ENCODE peak calls at places on chromosomes 12 and 14, in five cellular contexts. Y is fibroblast of lung, O is astrocyte, D is lung, C is AG04450. Z is an unnamed sample.

GRCh38 chr12:128644664-128645296 is 179.0 kb downstream of the SLC15A4 start:
- DNase-seq in C (no peak), O (no peak), D (peak), Y (no peak), Z (no peak)

GRCh38 chr12:110403146-110403974 is at the start of gene ANAPC7:
- DNase-seq in D (peak), O (peak), C (peak), Y (peak), Z (peak)

GRCh38 chr14:57302883-57303282 is 34.1 kb downstream of the AP5M1 start:
- DNase-seq in C (no peak), D (no peak), O (no peak), Y (no peak), Z (peak)

GRCh38 chr12:9960613-9961012 is 10.6 kb upstream of the CLEC12A start:
- DNase-seq in Y (no peak), O (no peak), D (no peak), C (no peak), Z (no peak)

GRCh38 chr14:22190411-22191191 is 398.4 kb downstream of the DAD1 start:
- DNase-seq in O (peak), C (peak), D (no peak), Y (peak), Z (peak)

GRCh38 chr12:91947459-91947858 is 198.2 kb downstream of the BTG1 start:
- DNase-seq in D (no peak), O (no peak), Y (no peak), C (no peak), Z (no peak)

GRCh38 chr14:58712357-58712756 is 74.6 kb downstream of the DACT1 start:
- DNase-seq in D (no peak), O (peak), C (no peak), Y (no peak), Z (no peak)

GRCh38 chr12:6086316-6086715 is 38.2 kb downstream of the VWF start:
- DNase-seq in O (no peak), D (no peak), C (no peak), Y (no peak), Z (no peak)

GRCh38 chr12:5720405-5721045 is 224.5 kb downstream of the ANO2 start:
- DNase-seq in D (no peak), O (no peak), C (no peak), Y (no peak), Z (no peak)

GRCh38 chr14:69592923-69593677 is 18.3 kb upstream of the SUSD6 start:
- DNase-seq in Y (peak), C (peak), D (no peak), O (peak), Z (peak)

GRCh38 chr12:76144253-76144564 is 59.7 kb upstream of the NAP1L1 start:
- DNase-seq in D (no peak), Y (peak), C (no peak), O (no peak), Z (peak)

GRCh38 chr12:104091136-104091535 is 26.8 kb downstream of the HCFC2 start:
- DNase-seq in C (no peak), O (no peak), D (no peak), Y (no peak), Z (no peak)

GRCh38 chr12:131263626-131264025 is 309.9 kb downstream of the ADGRD1 start:
- DNase-seq in D (no peak), C (no peak), Y (no peak), O (no peak), Z (no peak)

GRCh38 chr14:105095236-105095805 is 30.1 kb upstream of the GPR132 start:
- DNase-seq in D (no peak), Y (no peak), O (no peak), C (no peak), Z (no peak)

GRCh38 chr14:36504805-36505192 is 15.2 kb downstream of the NKX2-1 start:
- DNase-seq in O (no peak), D (no peak), Y (no peak), C (no peak), Z (no peak)

GRCh38 chr12:76020731-76021672 is 10.6 kb downstream of the PHLDA1 start:
- DNase-seq in Y (peak), D (no peak), O (peak), C (peak), Z (peak)

GRCh38 chr14:54893151-54893760 is 9.4 kb downstream of the GCH1 start:
- DNase-seq in O (peak), Y (peak), D (no peak), C (peak), Z (peak)

GRCh38 chr12:51855586-51856428 is 7.3 kb upstream of the FIGNL2 start:
- DNase-seq in Y (no peak), C (no peak), O (peak), D (no peak), Z (peak)

GRCh38 chr14:22472935-22473854 is 115.8 kb downstream of the DAD1 start:
- DNase-seq in C (no peak), D (peak), Y (peak), O (no peak), Z (peak)

GRCh38 chr12:92403210-92404175 is 257.8 kb upstream of the BTG1 start:
- DNase-seq in D (no peak), Y (no peak), O (no peak), C (no peak), Z (no peak)

GRCh38 chr14:65709576-65709975 is 297.0 kb downstream of the FUT8 start:
- DNase-seq in O (no peak), Y (peak), D (no peak), C (no peak), Z (peak)

GRCh38 chr12:13220848-13221247 is 24.3 kb downstream of the EMP1 start:
- DNase-seq in D (no peak), Y (no peak), C (no peak), O (peak), Z (no peak)

GRCh38 chr14:46580941-46581671 is 70.5 kb downstream of the RPL10L start:
- DNase-seq in C (no peak), Y (peak), O (peak), D (no peak), Z (peak)

GRCh38 chr12:54421175-54421872 is 2.3 kb upstream of the ITGA5 start:
- DNase-seq in O (peak), Y (peak), D (no peak), C (no peak), Z (peak)

GRCh38 chr12:8912910-8913309 is 1.4 kb upstream of the PHC1 start:
- DNase-seq in Y (no peak), O (no peak), C (no peak), D (no peak), Z (peak)

GRCh38 chr14:89304972-89305703 is 111.9 kb downstream of the FOXN3 start:
- DNase-seq in D (no peak), C (peak), Y (peak), O (peak), Z (peak)

GRCh38 chr12:100128509-100128908 is 14.2 kb downstream of the BLTP3B start:
- DNase-seq in Y (peak), D (no peak), C (no peak), O (peak), Z (peak)

GRCh38 chr12:47820631-47821345 is 1.1 kb upstream of the HDAC7 start:
- DNase-seq in D (peak), O (peak), Y (peak), C (peak), Z (peak)

GRCh38 chr12:96225994-96226399 is 31.8 kb downstream of the ELK3 start:
- DNase-seq in O (no peak), C (no peak), Y (no peak), D (no peak), Z (no peak)

GRCh38 chr12:123892853-123893252 is 79.8 kb downstream of the CCDC92 start:
- DNase-seq in C (no peak), D (no peak), Y (no peak), O (no peak), Z (no peak)

GRCh38 chr14:102316746-102317563 is 2.6 kb upstream of the ZNF839 start:
- DNase-seq in C (peak), D (peak), O (peak), Y (peak), Z (peak)

GRCh38 chr12:32568241-32568640 is 110.9 kb upstream of the DNM1L start:
- DNase-seq in D (no peak), C (peak), O (peak), Y (peak), Z (peak)

GRCh38 chr14:93113678-93114067 is 2.1 kb downstream of the ITPK1 start:
- DNase-seq in O (no peak), Y (no peak), C (no peak), D (no peak), Z (no peak)
- H3K4me3 ChIP-seq in O (no peak), Y (peak), C (peak), D (no peak), Z (no peak)

GRCh38 chr14:38210168-38210567 is 2.5 kb downstream of the SSTR1 start:
- DNase-seq in O (no peak), Y (peak), C (no peak), D (no peak), Z (peak)
- H3K4me3 ChIP-seq in O (peak), Y (peak), C (peak), D (peak), Z (peak)

GRCh38 chr12:41932028-41932427 is 212.6 kb downstream of the GXYLT1 start:
- DNase-seq in Y (no peak), O (no peak), D (no peak), C (no peak), Z (no peak)
- H3K4me3 ChIP-seq in Y (peak), O (peak), D (peak), C (peak), Z (no peak)

GRCh38 chr14:50397461-50398196 is 948 bp upstream of the CDKL1 start:
- DNase-seq in Y (no peak), C (no peak), D (no peak), O (no peak), Z (peak)
- H3K4me3 ChIP-seq in Y (peak), C (peak), D (peak), O (peak), Z (peak)

DNA sequence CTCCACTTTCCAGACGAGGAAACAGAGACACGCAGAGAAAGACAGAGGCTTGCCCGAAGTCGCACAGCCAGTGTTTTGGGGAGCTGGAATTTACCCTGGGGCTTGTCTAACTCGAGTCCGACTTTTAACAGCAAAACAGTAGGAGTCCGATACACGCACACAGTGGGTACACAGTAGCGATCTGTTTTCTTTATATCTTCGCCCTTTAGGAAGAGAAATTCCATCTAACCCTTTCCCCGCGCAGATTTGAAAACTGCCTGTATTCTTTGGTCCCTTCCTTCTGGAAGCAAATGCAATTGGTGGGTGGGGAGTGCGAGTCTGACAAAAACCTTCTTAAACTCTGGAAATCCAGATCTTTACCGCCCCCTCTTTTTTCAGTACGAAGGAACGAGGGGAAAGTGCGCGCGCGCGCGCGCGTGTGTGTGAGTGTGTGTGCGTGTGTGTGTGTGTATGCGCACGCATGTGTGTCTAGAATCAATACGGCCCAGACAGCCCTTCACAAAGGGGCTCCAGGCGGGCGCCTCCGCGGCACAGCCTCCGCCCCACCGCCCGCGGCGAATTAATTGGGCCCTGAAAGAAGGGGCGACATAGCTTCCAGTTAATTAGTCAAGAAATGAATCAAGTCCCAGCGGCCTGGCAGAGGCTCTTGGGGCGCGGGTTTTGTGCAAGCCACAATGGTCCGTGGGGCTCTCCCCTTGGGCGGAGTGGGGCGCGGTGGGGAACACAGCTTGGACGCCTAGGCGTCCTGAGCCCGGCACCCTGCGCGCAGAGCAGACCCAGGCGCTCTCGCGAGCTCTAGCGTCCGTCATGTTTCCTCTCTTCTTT is 14.0 kb upstream of the TBX3 start:
- DNase-seq in C (no peak), Y (peak), O (no peak), D (no peak), Z (peak)
- H3K4me3 ChIP-seq in C (peak), Y (peak), O (peak), D (no peak), Z (peak)

GRCh38 chr12:95102916-95103671 is 29.7 kb upstream of the NR2C1 start:
- DNase-seq in C (peak), Y (peak), O (peak), D (no peak), Z (peak)
- H3K4me3 ChIP-seq in C (no peak), Y (no peak), O (no peak), D (no peak), Z (no peak)